ENCODE peak calls at places on chromosomes 2 and 18, in four cellular contexts. One of them, this sample, is unnamed.

GRCh38 chr2:147062073-147062472 is 782.8 kb upstream of the ACVR2A start:
- DNase-seq in A549: no peak
- DNase-seq in HepG2: no peak
- DNase-seq in GM12878: no peak
- DNase-seq in this sample: no peak

GRCh38 chr18:67875936-67876335 is 359.4 kb upstream of the DSEL start:
- DNase-seq in A549: no peak
- DNase-seq in HepG2: no peak
- DNase-seq in GM12878: no peak
- DNase-seq in this sample: no peak

GRCh38 chr2:95012881-95013550 is 12.5 kb upstream of the MAL start:
- DNase-seq in A549: no peak
- DNase-seq in HepG2: no peak
- DNase-seq in GM12878: peak
- DNase-seq in this sample: no peak

GRCh38 chr2:237552911-237553310 is 13.5 kb upstream of the PRLH start:
- DNase-seq in A549: no peak
- DNase-seq in HepG2: no peak
- DNase-seq in GM12878: no peak
- DNase-seq in this sample: no peak

GRCh38 chr2:5365871-5366461 is 326.2 kb upstream of the SOX11 start:
- DNase-seq in A549: peak
- DNase-seq in HepG2: peak
- DNase-seq in GM12878: no peak
- DNase-seq in this sample: peak

GRCh38 chr2:127422631-127423475 is 4.6 kb downstream of the PROC start:
- DNase-seq in A549: no peak
- DNase-seq in HepG2: no peak
- DNase-seq in GM12878: no peak
- DNase-seq in this sample: peak

GRCh38 chr2:145119225-145119624 is 599.3 kb upstream of the ZEB2 start:
- DNase-seq in A549: no peak
- DNase-seq in HepG2: no peak
- DNase-seq in GM12878: no peak
- DNase-seq in this sample: no peak

GRCh38 chr2:215921884-215922283 is 91.5 kb downstream of the MREG start:
- DNase-seq in A549: no peak
- DNase-seq in HepG2: peak
- DNase-seq in GM12878: no peak
- DNase-seq in this sample: peak

GRCh38 chr2:575728-576237 is 101.4 kb downstream of the TMEM18 start:
- DNase-seq in A549: no peak
- DNase-seq in HepG2: no peak
- DNase-seq in GM12878: no peak
- DNase-seq in this sample: no peak

GRCh38 chr2:58886009-58886408 is 644.9 kb upstream of the FANCL start:
- DNase-seq in A549: no peak
- DNase-seq in HepG2: no peak
- DNase-seq in GM12878: no peak
- DNase-seq in this sample: no peak

GRCh38 chr2:234981197-234982095 is 29.6 kb downstream of the SH3BP4 start:
- DNase-seq in A549: peak
- DNase-seq in HepG2: peak
- DNase-seq in GM12878: no peak
- DNase-seq in this sample: no peak

GRCh38 chr2:162524192-162524591 is 180.3 kb downstream of the GCA start:
- DNase-seq in A549: no peak
- DNase-seq in HepG2: peak
- DNase-seq in GM12878: no peak
- DNase-seq in this sample: no peak

GRCh38 chr2:72028351-72028995 is 119.2 kb downstream of the CYP26B1 start:
- DNase-seq in A549: no peak
- DNase-seq in HepG2: no peak
- DNase-seq in GM12878: no peak
- DNase-seq in this sample: no peak

GRCh38 chr2:182763311-182763912 is 47.4 kb downstream of the DNAJC10 start:
- DNase-seq in A549: peak
- DNase-seq in HepG2: peak
- DNase-seq in GM12878: no peak
- DNase-seq in this sample: peak

GRCh38 chr2:217835931-217836881 is 166.6 kb downstream of the TNS1 start:
- DNase-seq in A549: no peak
- DNase-seq in HepG2: no peak
- DNase-seq in GM12878: no peak
- DNase-seq in this sample: no peak

GRCh38 chr2:73938761-73939352 is 12.2 kb downstream of the DGUOK start:
- DNase-seq in A549: no peak
- DNase-seq in HepG2: no peak
- DNase-seq in GM12878: no peak
- DNase-seq in this sample: no peak

GRCh38 chr2:55581435-55581834 is 36.0 kb downstream of the PPP4R3B start:
- DNase-seq in A549: no peak
- DNase-seq in HepG2: peak
- DNase-seq in GM12878: no peak
- DNase-seq in this sample: no peak

GRCh38 chr18:46314011-46314410 is 209.8 kb downstream of the HAUS1 start:
- DNase-seq in A549: no peak
- DNase-seq in HepG2: no peak
- DNase-seq in GM12878: no peak
- DNase-seq in this sample: no peak

GRCh38 chr2:113282747-113283533 is 4.2 kb upstream of the PAX8 start:
- DNase-seq in A549: peak
- DNase-seq in HepG2: peak
- DNase-seq in GM12878: no peak
- DNase-seq in this sample: no peak

GRCh38 chr2:235709969-235710879 is 216.4 kb downstream of the AGAP1 start:
- DNase-seq in A549: no peak
- DNase-seq in HepG2: no peak
- DNase-seq in GM12878: no peak
- DNase-seq in this sample: peak

GRCh38 chr2:207768891-207769596 is 662 bp downstream of the FZD5 start:
- DNase-seq in A549: peak
- DNase-seq in HepG2: peak
- DNase-seq in GM12878: no peak
- DNase-seq in this sample: peak

GRCh38 chr2:234435836-234436481 is 60.9 kb downstream of the ARL4C start:
- DNase-seq in A549: no peak
- DNase-seq in HepG2: no peak
- DNase-seq in GM12878: no peak
- DNase-seq in this sample: no peak

GRCh38 chr2:15761056-15761455 is 169.4 kb downstream of the DDX1 start:
- DNase-seq in A549: no peak
- DNase-seq in HepG2: no peak
- DNase-seq in GM12878: no peak
- DNase-seq in this sample: no peak

GRCh38 chr18:35422227-35422626 is 45.1 kb upstream of the ZNF396 start:
- DNase-seq in A549: no peak
- DNase-seq in HepG2: no peak
- DNase-seq in GM12878: no peak
- DNase-seq in this sample: no peak

GRCh38 chr2:49069829-49070228 is 84.5 kb downstream of the FSHR start:
- DNase-seq in A549: no peak
- DNase-seq in HepG2: no peak
- DNase-seq in GM12878: no peak
- DNase-seq in this sample: no peak

GRCh38 chr2:239200646-239201530 is 199.9 kb downstream of the HDAC4 start:
- DNase-seq in A549: no peak
- DNase-seq in HepG2: no peak
- DNase-seq in GM12878: no peak
- DNase-seq in this sample: no peak

GRCh38 chr2:133557624-133558023 is 10.6 kb downstream of the NCKAP5 start:
- DNase-seq in A549: no peak
- DNase-seq in HepG2: no peak
- DNase-seq in GM12878: no peak
- DNase-seq in this sample: no peak

GRCh38 chr2:120791961-120792295 is 56.3 kb downstream of the GLI2 start:
- DNase-seq in A549: no peak
- DNase-seq in HepG2: no peak
- DNase-seq in GM12878: no peak
- DNase-seq in this sample: no peak

GRCh38 chr2:109061736-109062557 is 67.1 kb upstream of the SH3RF3 start:
- DNase-seq in A549: no peak
- DNase-seq in HepG2: no peak
- DNase-seq in GM12878: no peak
- DNase-seq in this sample: no peak

GRCh38 chr2:151153601-151154000 is 108.1 kb downstream of the RBM43 start:
- DNase-seq in A549: no peak
- DNase-seq in HepG2: no peak
- DNase-seq in GM12878: no peak
- DNase-seq in this sample: no peak

GRCh38 chr2:234290196-234290595 is 206.7 kb downstream of the ARL4C start:
- DNase-seq in A549: no peak
- DNase-seq in HepG2: no peak
- DNase-seq in GM12878: no peak
- DNase-seq in this sample: no peak

GRCh38 chr18:13268035-13268700 is 49.6 kb downstream of the LDLRAD4 start:
- DNase-seq in A549: no peak
- DNase-seq in HepG2: no peak
- DNase-seq in GM12878: no peak
- DNase-seq in this sample: no peak

GRCh38 chr18:390748-391478 is 109.6 kb downstream of the COLEC12 start:
- DNase-seq in A549: no peak
- DNase-seq in HepG2: no peak
- DNase-seq in GM12878: no peak
- DNase-seq in this sample: no peak

GRCh38 chr2:216888907-216889622 is 29.2 kb upstream of the TNP1 start:
- DNase-seq in A549: no peak
- DNase-seq in HepG2: no peak
- DNase-seq in GM12878: no peak
- DNase-seq in this sample: no peak

GRCh38 chr2:85992611-85993010 is 103.8 kb upstream of the ST3GAL5 start:
- DNase-seq in A549: no peak
- DNase-seq in HepG2: no peak
- DNase-seq in GM12878: no peak
- DNase-seq in this sample: no peak

GRCh38 chr2:128381001-128381938 is 62.6 kb upstream of the HS6ST1 start:
- DNase-seq in A549: no peak
- DNase-seq in HepG2: peak
- DNase-seq in GM12878: no peak
- DNase-seq in this sample: no peak

GRCh38 chr18:63271881-63272299 is 47.7 kb downstream of the BCL2 start:
- DNase-seq in A549: no peak
- DNase-seq in HepG2: no peak
- DNase-seq in GM12878: no peak
- DNase-seq in this sample: no peak

GRCh38 chr2:209380278-209380677 is 43.6 kb upstream of the MAP2 start:
- DNase-seq in A549: no peak
- DNase-seq in HepG2: no peak
- DNase-seq in GM12878: peak
- DNase-seq in this sample: no peak

GRCh38 chr2:139867601-139868226 is 1087.5 kb upstream of the NXPH2 start:
- DNase-seq in A549: no peak
- DNase-seq in HepG2: no peak
- DNase-seq in GM12878: no peak
- DNase-seq in this sample: no peak
- TF ChIP-seq POLR2AphosphoS2 in A549: no peak
- TF ChIP-seq POLR2AphosphoS2 in HepG2: no peak
- TF ChIP-seq POLR2AphosphoS2 in GM12878: no peak
- TF ChIP-seq POLR2AphosphoS2 in this sample: no peak

GRCh38 chr2:221567809-221568208 is 4.3 kb downstream of the EPHA4 start:
- DNase-seq in A549: no peak
- DNase-seq in HepG2: no peak
- DNase-seq in GM12878: no peak
- DNase-seq in this sample: no peak

GRCh38 chr2:221568299-221568698 is 3.8 kb downstream of the EPHA4 start:
- DNase-seq in A549: no peak
- DNase-seq in HepG2: no peak
- DNase-seq in GM12878: no peak
- DNase-seq in this sample: no peak

GRCh38 chr2:221570321-221571107 is 1.6 kb downstream of the EPHA4 start:
- DNase-seq in A549: no peak
- DNase-seq in HepG2: no peak
- DNase-seq in GM12878: no peak
- DNase-seq in this sample: no peak

GRCh38 chr2:221571108-221571390 is 1.1 kb downstream of the EPHA4 start:
- DNase-seq in A549: no peak
- DNase-seq in HepG2: no peak
- DNase-seq in GM12878: no peak
- DNase-seq in this sample: no peak

GRCh38 chr2:221569342-221570278 is 2.5 kb downstream of the EPHA4 start:
- DNase-seq in A549: no peak
- DNase-seq in HepG2: no peak
- DNase-seq in GM12878: no peak
- DNase-seq in this sample: no peak
- TF ChIP-seq POLR2AphosphoS2 in A549: no peak
- TF ChIP-seq POLR2AphosphoS2 in HepG2: no peak
- TF ChIP-seq POLR2AphosphoS2 in GM12878: no peak
- TF ChIP-seq POLR2AphosphoS2 in this sample: no peak

GRCh38 chr2:46010925-46011490 is 286.2 kb upstream of the EPAS1 start:
- DNase-seq in A549: peak
- DNase-seq in HepG2: peak
- DNase-seq in GM12878: no peak
- DNase-seq in this sample: no peak
- TF ChIP-seq POLR2AphosphoS2 in A549: no peak
- TF ChIP-seq POLR2AphosphoS2 in HepG2: no peak
- TF ChIP-seq POLR2AphosphoS2 in GM12878: no peak
- TF ChIP-seq POLR2AphosphoS2 in this sample: no peak

DNA sequence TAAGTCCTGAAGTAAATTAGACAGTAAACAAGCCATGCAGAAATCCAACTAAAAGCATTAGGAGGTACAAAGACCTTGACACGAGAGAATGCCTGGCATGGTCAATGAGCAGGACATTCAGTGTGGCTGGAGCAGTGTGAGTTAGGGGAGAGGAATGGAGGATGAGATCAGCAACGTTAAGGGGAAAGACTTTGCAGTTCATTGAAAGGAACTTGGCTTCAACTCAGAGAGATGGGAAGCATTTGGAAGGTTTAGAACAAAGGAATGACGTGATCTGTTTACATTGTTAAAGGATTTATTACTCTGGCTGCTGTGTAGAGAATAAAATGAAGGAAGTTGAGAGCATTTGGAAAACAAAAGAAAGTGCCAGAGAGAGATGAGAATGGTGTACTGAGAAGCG is 621.3 kb downstream of the XIRP2 start:
- DNase-seq in A549: no peak
- DNase-seq in HepG2: peak
- DNase-seq in GM12878: no peak
- DNase-seq in this sample: no peak
- TF ChIP-seq POLR2AphosphoS2 in A549: no peak
- TF ChIP-seq POLR2AphosphoS2 in HepG2: no peak
- TF ChIP-seq POLR2AphosphoS2 in GM12878: no peak
- TF ChIP-seq POLR2AphosphoS2 in this sample: no peak